ENCODE peak calls at places on chromosome 10, in eight cellular contexts. E is WERI-Rb-1, Y is SK-N-SH, I is AG04449, K is thyroid gland, A is right lobe of liver, N is neural progenitor cell, H is uterus. C is an unnamed sample.

GRCh38 chr10:50625663-50626062 is 1.9 kb upstream of the SGMS1 start:
- DNase-seq in N (peak; percentile 17), K (no peak), I (no peak), Y (peak; percentile 22), E (no peak), H (no peak), A (no peak), C (no peak)

GRCh38 chr10:47406870-47407648 is 23.0 kb upstream of the ZNF488 start:
- DNase-seq in N (no peak), H (no peak), E (no peak), A (no peak), I (no peak), K (no peak), Y (no peak), C (peak; percentile 45)

GRCh38 chr10:24215603-24216002 is 6.7 kb downstream of the KIAA1217 start:
- DNase-seq in Y (no peak), E (no peak), I (no peak), N (no peak), K (peak; percentile 9), A (no peak), H (no peak), C (no peak)

GRCh38 chr10:113978802-113979201 is 64.9 kb upstream of the ADRB1 start:
- DNase-seq in E (no peak), A (no peak), N (no peak), I (no peak), H (no peak), K (no peak), Y (no peak), C (no peak)

GRCh38 chr10:80718024-80718423 is 180.3 kb downstream of the SH2D4B start:
- DNase-seq in K (no peak), H (no peak), A (no peak), I (no peak), N (no peak), Y (no peak), E (no peak), C (no peak)

GRCh38 chr10:23106508-23106907 is 11.1 kb downstream of the MSRB2 start:
- DNase-seq in A (no peak), Y (no peak), I (no peak), N (peak; percentile 31), K (no peak), E (no peak), H (no peak), C (no peak)

GRCh38 chr10:62582804-62583208 is 208.6 kb downstream of the ZNF365 start:
- DNase-seq in Y (no peak), N (no peak), I (peak; percentile 99), H (peak; percentile 35), E (no peak), A (peak; percentile 23), K (peak; percentile 25), C (peak; percentile 77)

GRCh38 chr10:94279835-94280709 is 82.7 kb downstream of the NOC3L start:
- DNase-seq in Y (peak; percentile 22), H (peak; percentile 26), E (peak; percentile 64), N (peak; percentile 80), A (peak; percentile 65), I (no peak), K (peak; percentile 46), C (no peak)

GRCh38 chr10:70478191-70479160 is at the start of gene PALD1:
- DNase-seq in H (peak; percentile 69), E (peak; percentile 55), Y (peak; percentile 96), N (peak; percentile 85), K (peak; percentile 48), A (peak; percentile 68), I (no peak), C (peak; percentile 12)

GRCh38 chr10:72746606-72747357 is 54.8 kb downstream of the MCU start:
- DNase-seq in E (no peak), N (no peak), K (no peak), I (no peak), Y (no peak), A (no peak), H (no peak), C (no peak)

GRCh38 chr10:87819274-87819585 is 1.2 kb upstream of the ATAD1 start:
- DNase-seq in I (no peak), K (no peak), E (no peak), Y (no peak), H (no peak), N (no peak), A (no peak), C (no peak)

GRCh38 chr10:13162013-13162364 is 631 bp downstream of the MCM10 start:
- DNase-seq in Y (peak; percentile 44), N (peak; percentile 39), H (no peak), K (no peak), A (no peak), E (peak; percentile 5), I (no peak), C (no peak)

GRCh38 chr10:73096041-73096451 is 620 bp downstream of the P4HA1 start:
- DNase-seq in H (peak; percentile 64), I (no peak), K (peak; percentile 73), Y (peak; percentile 59), N (peak; percentile 85), E (peak; percentile 53), A (peak; percentile 72), C (no peak)

GRCh38 chr10:70757856-70758255 is 27.3 kb downstream of the TBATA start:
- DNase-seq in H (no peak), A (no peak), N (no peak), E (no peak), I (no peak), K (no peak), Y (no peak), C (no peak)

GRCh38 chr10:12974123-12974844 is 27.2 kb downstream of the CCDC3 start:
- DNase-seq in I (no peak), A (no peak), Y (no peak), K (no peak), N (no peak), E (no peak), H (no peak), C (no peak)

GRCh38 chr10:44745920-44746319 is 165.2 kb upstream of the TMEM72 start:
- DNase-seq in Y (no peak), E (no peak), H (no peak), K (peak; percentile 41), A (no peak), I (no peak), N (no peak), C (no peak)

GRCh38 chr10:43398939-43399871 is 9.8 kb downstream of the HNRNPF start:
- DNase-seq in H (no peak), Y (no peak), N (no peak), E (no peak), I (no peak), A (no peak), K (no peak), C (no peak)

GRCh38 chr10:73889014-73889413 is 14.7 kb upstream of the CAMK2G start:
- DNase-seq in E (no peak), K (peak; percentile 57), A (peak; percentile 46), Y (no peak), N (no peak), I (peak; percentile 64), H (peak; percentile 39), C (no peak)

GRCh38 chr10:16929067-16929466 is 111.8 kb upstream of the RSU1 start:
- DNase-seq in N (peak; percentile 75), E (peak; percentile 10), H (no peak), I (no peak), A (no peak), Y (no peak), K (no peak), C (no peak)

GRCh38 chr10:86693721-86694369 is 25.5 kb downstream of the LDB3 start:
- DNase-seq in A (peak; percentile 44), H (peak; percentile 69), K (peak; percentile 72), N (peak; percentile 72), I (no peak), E (peak; percentile 71), Y (peak; percentile 75), C (peak; percentile 47)

GRCh38 chr10:52316005-52316404 is 1.9 kb downstream of the DKK1 start:
- DNase-seq in A (no peak), K (no peak), E (no peak), I (no peak), N (no peak), H (no peak), Y (no peak), C (no peak)

GRCh38 chr10:124943301-124944092 is 1.6 kb downstream of the ZRANB1 start:
- DNase-seq in I (peak; percentile 58), E (no peak), A (no peak), N (no peak), Y (no peak), H (no peak), K (no peak), C (peak; percentile 8)
- H3K4me3 ChIP-seq in I (no peak overlapping the region), E (no peak overlapping the region), A (no peak overlapping the region), N (no peak overlapping the region), Y (no peak overlapping the region), H (no peak overlapping the region), K (no peak overlapping the region), C (no peak overlapping the region)

GRCh38 chr10:3239920-3240909 is 67.6 kb upstream of the PITRM1 start:
- DNase-seq in K (peak; percentile 23), Y (no peak), A (peak; percentile 54), E (no peak), N (no peak), I (no peak), H (no peak), C (no peak)
- TF ChIP-seq CTCF in K (no peak), Y (no peak), A (no peak), E (no peak), N (no peak), I (no peak), H (no peak), C (no peak)

GRCh38 chr10:79453392-79453791 is 8.0 kb upstream of the ZCCHC24 start:
- DNase-seq in E (no peak), Y (no peak), I (no peak), A (no peak), K (no peak), N (no peak), H (no peak), C (no peak)
- H3K4me3 ChIP-seq in E (no peak overlapping the region), Y (no peak overlapping the region), I (no peak overlapping the region), A (no peak overlapping the region), K (no peak overlapping the region), N (no peak overlapping the region), H (no peak overlapping the region), C (no peak overlapping the region)

GRCh38 chr10:79234391-79235318 is 112.6 kb upstream of the PPIF start:
- DNase-seq in N (no peak), A (no peak), I (no peak), Y (no peak), K (no peak), E (no peak), H (no peak), C (no peak)
- TF ChIP-seq CTCF in N (no peak), A (no peak), I (no peak), Y (no peak), K (no peak), E (no peak), H (no peak), C (no peak)

DNA sequence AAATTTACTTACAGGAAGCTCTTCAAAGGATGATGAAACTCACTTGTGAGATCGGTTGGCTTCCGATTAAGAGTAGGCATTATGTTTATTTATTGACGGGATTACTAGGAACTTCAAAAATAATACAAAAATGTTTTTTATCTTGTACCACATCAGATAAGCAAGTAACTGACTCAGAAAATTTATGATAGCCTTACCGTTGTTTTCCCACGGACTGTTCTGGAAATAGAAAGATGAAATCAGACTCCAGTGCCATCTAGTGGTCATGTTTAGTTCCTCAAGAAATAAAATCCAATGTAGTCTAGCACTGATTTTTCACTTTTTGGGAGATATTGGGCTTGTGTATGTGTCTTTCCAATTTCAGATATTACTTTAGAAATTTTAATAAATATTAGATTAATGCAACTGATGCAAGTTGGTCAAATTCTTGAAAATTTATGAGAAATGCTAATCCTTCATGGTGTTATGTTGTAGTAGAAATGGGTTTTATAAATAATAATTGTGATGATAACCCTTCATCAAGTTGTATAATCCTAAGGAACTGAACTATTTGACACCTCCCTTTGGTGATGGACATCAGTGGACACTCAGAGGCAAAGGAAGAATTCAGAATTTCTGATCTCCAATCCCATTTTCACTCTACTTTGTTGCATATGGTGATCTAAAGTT is 168.8 kb downstream of the TMEM26 start:
- DNase-seq in N (peak; percentile 61), A (no peak), K (no peak), E (no peak), Y (peak; percentile 20), H (no peak), I (peak; percentile 7), C (peak; percentile 59)
- H3K4me3 ChIP-seq in N (no peak overlapping the region), A (no peak overlapping the region), K (no peak overlapping the region), E (no peak overlapping the region), Y (no peak overlapping the region), H (no peak overlapping the region), I (no peak overlapping the region), C (no peak overlapping the region)

C was measured in astrocyte of the cerebellum.